ENCODE peak calls at places on chromosomes 4 and X, in seven cellular contexts. B is ELR, W is ascending aorta, E is GM10248, V is heart left ventricle, J is SW480, U is NCI-H1092 treated with DMSO at 0.1 percent for 48 hours. X is an unnamed sample.

GRCh38 chr4:74531952-74532794 is 87.2 kb downstream of the AREG start:
- DNase-seq in B (peak; percentile 85), W (no peak), E (peak; percentile 10), V (no peak), J (peak; percentile 90), U (peak; percentile 23), X (peak; percentile 9)

GRCh38 chrX:9352683-9353430 is 112.0 kb upstream of the TBL1X start:
- DNase-seq in B (peak; percentile 70), W (peak; percentile 16), E (peak; percentile 45), V (no peak), J (no peak), U (no peak), X (peak; percentile 53)

GRCh38 chrX:86078650-86079049 is 31.3 kb upstream of the CHM start:
- DNase-seq in B (no peak), W (no peak), E (no peak), V (no peak), J (no peak), U (no peak), X (no peak)

GRCh38 chr4:17336524-17336941 is 175.4 kb downstream of the QDPR start:
- DNase-seq in B (peak; percentile 27), W (no peak), E (peak; percentile 67), V (no peak), J (peak; percentile 97), U (no peak), X (peak; percentile 27)

GRCh38 chr4:93568758-93569157 is 259.8 kb upstream of the ATOH1 start:
- DNase-seq in B (no peak), W (no peak), E (no peak), V (no peak), J (no peak), U (no peak), X (no peak)

GRCh38 chr4:38078590-38079381 is 118.6 kb downstream of the PTTG2 start:
- DNase-seq in B (peak; percentile 83), W (no peak), E (no peak), V (no peak), J (no peak), U (no peak), X (no peak)

GRCh38 chrX:99705696-99706095 is 704.4 kb downstream of the PCDH19 start:
- DNase-seq in B (no peak), W (no peak), E (no peak), V (no peak), J (peak; percentile 58), U (no peak), X (no peak)

GRCh38 chr4:8917868-8918783 is 46.5 kb upstream of the HMX1 start:
- DNase-seq in B (peak; percentile 39), W (no peak), E (peak; percentile 81), V (no peak), J (peak; percentile 37), U (peak; percentile 37), X (peak; percentile 82)

GRCh38 chrX:93673869-93674271 is at the start of gene FAM133A:
- DNase-seq in B (no peak), W (no peak), E (no peak), V (no peak), J (no peak), U (peak; percentile 63), X (no peak)

GRCh38 chrX:1316527-1316926 is 20.1 kb upstream of the IL3RA start:
- DNase-seq in B (no peak), W (peak; percentile 67), E (peak; percentile 6), V (peak; percentile 79), J (no peak), U (no peak), X (no peak)

GRCh38 chrX:94814216-94814615 is 1140.2 kb downstream of the FAM133A start:
- DNase-seq in B (no peak), W (no peak), E (no peak), V (no peak), J (no peak), U (no peak), X (no peak)

GRCh38 chr4:633976-634598 is 8.7 kb downstream of the PDE6B start:
- DNase-seq in B (no peak), W (no peak), E (no peak), V (peak; percentile 51), J (no peak), U (no peak), X (no peak)

GRCh38 chr4:152255437-152255836 is 280.5 kb downstream of the FBXW7 start:
- DNase-seq in B (peak; percentile 48), W (no peak), E (peak; percentile 32), V (no peak), J (no peak), U (peak; percentile 71), X (peak; percentile 49)

GRCh38 chrX:105696870-105697269 is 125.5 kb upstream of the NRK start:
- DNase-seq in B (no peak), W (no peak), E (no peak), V (no peak), J (no peak), U (no peak), X (no peak)

GRCh38 chrX:42720209-42720608 is 57.8 kb downstream of the PPP1R2C start:
- DNase-seq in B (no peak), W (no peak), E (no peak), V (no peak), J (no peak), U (no peak), X (no peak)

GRCh38 chr4:37453361-37454262 is 209.1 kb downstream of the NWD2 start:
- DNase-seq in B (peak; percentile 28), W (no peak), E (peak; percentile 66), V (peak; percentile 74), J (peak; percentile 52), U (no peak), X (peak; percentile 67)

GRCh38 chr4:70670332-70671014 is 4.2 kb upstream of the JCHAIN start:
- DNase-seq in B (peak; percentile 81), W (no peak), E (no peak), V (no peak), J (no peak), U (no peak), X (no peak)

GRCh38 chr4:89303177-89303576 is 4.4 kb downstream of the GPRIN3 start:
- DNase-seq in B (no peak), W (peak; percentile 26), E (no peak), V (no peak), J (no peak), U (peak; percentile 25), X (no peak)

GRCh38 chrX:68762649-68763268 is 66.1 kb upstream of the EFNB1 start:
- DNase-seq in B (no peak), W (no peak), E (no peak), V (no peak), J (no peak), U (no peak), X (no peak)

GRCh38 chr4:53712326-53712725 is 121.0 kb upstream of the LNX1 start:
- DNase-seq in B (no peak), W (no peak), E (no peak), V (no peak), J (no peak), U (no peak), X (no peak)

GRCh38 chr4:186722856-186723206 is 825 bp downstream of the FAT1 start:
- DNase-seq in B (no peak), W (no peak), E (no peak), V (no peak), J (no peak), U (no peak), X (no peak)

GRCh38 chr4:2866160-2866861 is 22.7 kb downstream of the ADD1 start:
- DNase-seq in B (no peak), W (no peak), E (no peak), V (no peak), J (no peak), U (no peak), X (no peak)

GRCh38 chr4:7104366-7105031 is 36.6 kb upstream of the GRPEL1 start:
- DNase-seq in B (no peak), W (no peak), E (peak; percentile 17), V (no peak), J (no peak), U (no peak), X (no peak)

GRCh38 chr4:118120120-118120760 is 86.0 kb downstream of the NDST3 start:
- DNase-seq in B (no peak), W (no peak), E (no peak), V (no peak), J (no peak), U (no peak), X (no peak)

GRCh38 chr4:6534618-6535328 is 40.2 kb upstream of the MAN2B2 start:
- DNase-seq in B (no peak), W (no peak), E (no peak), V (no peak), J (no peak), U (no peak), X (no peak)

GRCh38 chrX:153626863-153627674 is 19.9 kb upstream of the DUSP9 start:
- DNase-seq in B (no peak), W (no peak), E (no peak), V (no peak), J (no peak), U (no peak), X (no peak)

GRCh38 chr4:173182403-173182802 is 13.8 kb downstream of the GALNT7 start:
- DNase-seq in B (peak; percentile 92), W (no peak), E (no peak), V (no peak), J (no peak), U (no peak), X (no peak)

GRCh38 chrX:110087485-110088356 is 84.8 kb downstream of the TMEM164 start:
- DNase-seq in B (peak; percentile 95), W (no peak), E (no peak), V (no peak), J (peak; percentile 18), U (no peak), X (no peak)

GRCh38 chr4:815464-816146 is 10.3 kb downstream of the CPLX1 start:
- DNase-seq in B (no peak), W (no peak), E (no peak), V (no peak), J (no peak), U (peak; percentile 55), X (no peak)

GRCh38 chr4:157204634-157205244 is 15.8 kb upstream of the GRIA2 start:
- DNase-seq in B (no peak), W (no peak), E (peak; percentile 38), V (no peak), J (no peak), U (no peak), X (peak; percentile 27)

GRCh38 chr4:154164931-154165839 is 326.4 kb downstream of the DCHS2 start:
- DNase-seq in B (peak; percentile 28), W (no peak), E (no peak), V (no peak), J (peak; percentile 91), U (no peak), X (peak; percentile 9)

GRCh38 chrX:37350034-37350365 is 836 bp downstream of the PRRG1 start:
- DNase-seq in B (peak; percentile 43), W (no peak), E (no peak), V (no peak), J (peak; percentile 50), U (no peak), X (no peak)

GRCh38 chr4:81452452-81453011 is 19.2 kb downstream of the RASGEF1B start:
- DNase-seq in B (no peak), W (no peak), E (no peak), V (no peak), J (no peak), U (no peak), X (no peak)

GRCh38 chrX:22155126-22155525 is 117.6 kb upstream of the CBLL2 start:
- DNase-seq in B (no peak), W (no peak), E (no peak), V (no peak), J (no peak), U (no peak), X (no peak)

X was measured in GM13977.